ENCODE peak calls at places on chromosome 18, in five cellular contexts. R, B, N, E and V are unnamed samples.

GRCh38 chr18:711693-712400 is 583 bp downstream of the ENOSF1 start:
- DNase-seq in R (peak), B (peak), N (peak), E (peak), V (peak)

GRCh38 chr18:54233228-54233625 is 8.8 kb upstream of the MBD2 start:
- DNase-seq in R (no peak), B (no peak), N (no peak), E (no peak), V (no peak)

GRCh38 chr18:8780227-8780626 is 74.9 kb downstream of the MTCL1 start:
- DNase-seq in R (no peak), B (peak), N (no peak), E (no peak), V (no peak)

GRCh38 chr18:2070636-2071035 is 500.7 kb downstream of the METTL4 start:
- DNase-seq in R (no peak), B (peak), N (no peak), E (no peak), V (no peak)

GRCh38 chr18:74281639-74282358 is 10.0 kb downstream of the CYB5A start:
- DNase-seq in R (no peak), B (no peak), N (no peak), E (no peak), V (no peak)

GRCh38 chr18:31579375-31579774 is 12.3 kb upstream of the TTR start:
- DNase-seq in R (no peak), B (no peak), N (no peak), E (peak), V (no peak)

GRCh38 chr18:49139726-49140125 is 189.0 kb upstream of the SMAD7 start:
- DNase-seq in R (no peak), B (no peak), N (no peak), E (no peak), V (peak)

GRCh38 chr18:58314284-58314683 is 270.3 kb downstream of the NEDD4L start:
- DNase-seq in R (peak), B (peak), N (peak), E (no peak), V (peak)

GRCh38 chr18:8730080-8730827 is 24.9 kb downstream of the MTCL1 start:
- DNase-seq in R (no peak), B (peak), N (no peak), E (no peak), V (no peak)

GRCh38 chr18:72075040-72075439 is 469.1 kb downstream of the CBLN2 start:
- DNase-seq in R (no peak), B (no peak), N (no peak), E (no peak), V (no peak)

GRCh38 chr18:22683196-22683676 is 249.9 kb upstream of the RBBP8 start:
- DNase-seq in R (no peak), B (peak), N (peak), E (no peak), V (no peak)

GRCh38 chr18:63207825-63208224 is 111.7 kb downstream of the BCL2 start:
- DNase-seq in R (no peak), B (no peak), N (no peak), E (no peak), V (no peak)

GRCh38 chr18:967037-967576 is 62.4 kb downstream of the ADCYAP1 start:
- DNase-seq in R (no peak), B (no peak), N (no peak), E (no peak), V (no peak)

GRCh38 chr18:7757175-7757574 is 190.1 kb downstream of the PTPRM start:
- DNase-seq in R (no peak), B (no peak), N (no peak), E (no peak), V (no peak)

GRCh38 chr18:41690332-41691110 is 264.5 kb upstream of the PIK3C3 start:
- DNase-seq in R (no peak), B (no peak), N (no peak), E (no peak), V (no peak)

GRCh38 chr18:57929922-57930321 is 114.1 kb upstream of the NEDD4L start:
- DNase-seq in R (no peak), B (no peak), N (no peak), E (no peak), V (no peak)

GRCh38 chr18:48872234-48873145 is 78.3 kb downstream of the SMAD7 start:
- DNase-seq in R (peak), B (no peak), N (no peak), E (no peak), V (no peak)

GRCh38 chr18:13726228-13726971 is at the start of the genes FAM210A and RNMT:
- DNase-seq in R (peak), B (peak), N (peak), E (peak), V (peak)

GRCh38 chr18:79422022-79422782 is 26.5 kb downstream of the NFATC1 start:
- DNase-seq in R (no peak), B (no peak), N (peak), E (no peak), V (no peak)

GRCh38 chr18:79789901-79790885 is 7.5 kb upstream of the KCNG2 start:
- DNase-seq in R (no peak), B (no peak), N (no peak), E (no peak), V (no peak)

GRCh38 chr18:34772887-34773286 is 62.8 kb downstream of the DTNA start:
- DNase-seq in R (no peak), B (no peak), N (no peak), E (no peak), V (no peak)

GRCh38 chr18:74353169-74353775 is 37.6 kb downstream of the C18orf63 start:
- DNase-seq in R (peak), B (peak), N (peak), E (no peak), V (peak)